ENCODE peak calls at places on chromosomes 6 and 20, in eight cellular contexts. One of them, this sample, is unnamed.

GRCh38 chr6:786946-787763 is 94.2 kb upstream of the EXOC2 start:
- DNase-seq in PC-3: peak; percentile 57
- DNase-seq in RPMI8226: peak; percentile 39
- DNase-seq in CD4-positive, CD25-positive, alpha-beta regulatory T cell: no peak
- DNase-seq in AG09319: no peak
- DNase-seq in cardiac muscle cell: peak; percentile 34
- DNase-seq in lung microvascular endothelial cell: peak; percentile 42
- DNase-seq in left ventricle myocardium inferior: no peak
- DNase-seq in this sample: peak; percentile 18

GRCh38 chr6:105469951-105470350 is 67.1 kb upstream of the PREP start:
- DNase-seq in PC-3: peak; percentile 1
- DNase-seq in RPMI8226: no peak
- DNase-seq in CD4-positive, CD25-positive, alpha-beta regulatory T cell: no peak
- DNase-seq in AG09319: no peak
- DNase-seq in cardiac muscle cell: no peak
- DNase-seq in lung microvascular endothelial cell: no peak
- DNase-seq in left ventricle myocardium inferior: no peak
- DNase-seq in this sample: no peak

GRCh38 chr20:56628873-56629463 is at the start of gene TFAP2C:
- DNase-seq in PC-3: peak; percentile 98
- DNase-seq in RPMI8226: peak; percentile 95
- DNase-seq in CD4-positive, CD25-positive, alpha-beta regulatory T cell: no peak
- DNase-seq in AG09319: peak; percentile 42
- DNase-seq in cardiac muscle cell: peak; percentile 91
- DNase-seq in lung microvascular endothelial cell: no peak
- DNase-seq in left ventricle myocardium inferior: peak; percentile 59
- DNase-seq in this sample: peak; percentile 88

GRCh38 chr6:124999105-124999764 is 37.0 kb downstream of the RNF217 start:
- DNase-seq in PC-3: peak; percentile 53
- DNase-seq in RPMI8226: no peak
- DNase-seq in CD4-positive, CD25-positive, alpha-beta regulatory T cell: no peak
- DNase-seq in AG09319: no peak
- DNase-seq in cardiac muscle cell: peak; percentile 25
- DNase-seq in lung microvascular endothelial cell: no peak
- DNase-seq in left ventricle myocardium inferior: no peak
- DNase-seq in this sample: peak; percentile 58

GRCh38 chr6:145587342-145587741 is 148.0 kb downstream of the EPM2A start:
- DNase-seq in PC-3: no peak
- DNase-seq in RPMI8226: no peak
- DNase-seq in CD4-positive, CD25-positive, alpha-beta regulatory T cell: no peak
- DNase-seq in AG09319: no peak
- DNase-seq in cardiac muscle cell: no peak
- DNase-seq in lung microvascular endothelial cell: no peak
- DNase-seq in left ventricle myocardium inferior: no peak
- DNase-seq in this sample: no peak

GRCh38 chr6:150088481-150089154 is 19.7 kb upstream of the ULBP3 start:
- DNase-seq in PC-3: no peak
- DNase-seq in RPMI8226: peak; percentile 15
- DNase-seq in CD4-positive, CD25-positive, alpha-beta regulatory T cell: no peak
- DNase-seq in AG09319: no peak
- DNase-seq in cardiac muscle cell: no peak
- DNase-seq in lung microvascular endothelial cell: no peak
- DNase-seq in left ventricle myocardium inferior: no peak
- DNase-seq in this sample: no peak

GRCh38 chr6:152268846-152269442 is 368.2 kb downstream of the SYNE1 start:
- DNase-seq in PC-3: no peak
- DNase-seq in RPMI8226: no peak
- DNase-seq in CD4-positive, CD25-positive, alpha-beta regulatory T cell: no peak
- DNase-seq in AG09319: no peak
- DNase-seq in cardiac muscle cell: no peak
- DNase-seq in lung microvascular endothelial cell: no peak
- DNase-seq in left ventricle myocardium inferior: no peak
- DNase-seq in this sample: no peak

GRCh38 chr6:91653324-91653723 is 1066.5 kb upstream of the MAP3K7 start:
- DNase-seq in PC-3: no peak
- DNase-seq in RPMI8226: no peak
- DNase-seq in CD4-positive, CD25-positive, alpha-beta regulatory T cell: no peak
- DNase-seq in AG09319: no peak
- DNase-seq in cardiac muscle cell: no peak
- DNase-seq in lung microvascular endothelial cell: no peak
- DNase-seq in left ventricle myocardium inferior: no peak
- DNase-seq in this sample: no peak

GRCh38 chr20:55216525-55217242 is 741.3 kb downstream of the DOK5 start:
- DNase-seq in PC-3: peak; percentile 6
- DNase-seq in RPMI8226: no peak
- DNase-seq in CD4-positive, CD25-positive, alpha-beta regulatory T cell: no peak
- DNase-seq in AG09319: no peak
- DNase-seq in cardiac muscle cell: no peak
- DNase-seq in lung microvascular endothelial cell: no peak
- DNase-seq in left ventricle myocardium inferior: no peak
- DNase-seq in this sample: no peak

GRCh38 chr6:135871296-135871695 is 19.8 kb downstream of the PDE7B start:
- DNase-seq in PC-3: no peak
- DNase-seq in RPMI8226: no peak
- DNase-seq in CD4-positive, CD25-positive, alpha-beta regulatory T cell: no peak
- DNase-seq in AG09319: no peak
- DNase-seq in cardiac muscle cell: no peak
- DNase-seq in lung microvascular endothelial cell: peak; percentile 19
- DNase-seq in left ventricle myocardium inferior: no peak
- DNase-seq in this sample: no peak

GRCh38 chr6:151413372-151414145 is 22.2 kb upstream of the ZBTB2 start:
- DNase-seq in PC-3: no peak
- DNase-seq in RPMI8226: no peak
- DNase-seq in CD4-positive, CD25-positive, alpha-beta regulatory T cell: peak; percentile 82
- DNase-seq in AG09319: no peak
- DNase-seq in cardiac muscle cell: no peak
- DNase-seq in lung microvascular endothelial cell: no peak
- DNase-seq in left ventricle myocardium inferior: no peak
- DNase-seq in this sample: no peak

GRCh38 chr20:17969884-17970409 is 1.1 kb downstream of the MGME1 start:
- DNase-seq in PC-3: peak; percentile 64
- DNase-seq in RPMI8226: peak; percentile 78
- DNase-seq in CD4-positive, CD25-positive, alpha-beta regulatory T cell: peak; percentile 37
- DNase-seq in AG09319: no peak
- DNase-seq in cardiac muscle cell: peak; percentile 37
- DNase-seq in lung microvascular endothelial cell: peak; percentile 86
- DNase-seq in left ventricle myocardium inferior: no peak
- DNase-seq in this sample: peak; percentile 51

This sample was measured in MCF 10A.